ENCODE peak calls at places on chromosome 1, in five cellular contexts. U is head of caudate nucleus, D is iris pigment epithelial cell, N is Daoy, A is stomach. B is an unnamed sample.

GRCh38 chr1:84264961-84265360 is 36.5 kb upstream of the SAMD13 start:
- DNase-seq in N (no peak), D (no peak), A (no peak), U (no peak), B (no peak)

GRCh38 chr1:2316451-2316940 is 74.9 kb downstream of the MORN1 start:
- DNase-seq in U (no peak), N (peak), D (peak), A (no peak), B (no peak)

GRCh38 chr1:117436528-117436927 is 69.3 kb downstream of the MAN1A2 start:
- DNase-seq in A (no peak), D (peak), N (no peak), U (no peak), B (no peak)

GRCh38 chr1:50023292-50024159 is at the start of gene AGBL4:
- DNase-seq in A (peak), N (peak), D (peak), U (peak), B (no peak)

GRCh38 chr1:190940951-190941350 is 463.3 kb upstream of the BRINP3 start:
- DNase-seq in U (no peak), N (no peak), A (no peak), D (no peak), B (no peak)

GRCh38 chr1:154141240-154141639 is 13.6 kb downstream of the NUP210L start:
- DNase-seq in U (no peak), D (peak), A (no peak), N (no peak), B (no peak)

GRCh38 chr1:192951961-192952460 is 107.1 kb downstream of the UCHL5 start:
- DNase-seq in D (peak), U (no peak), A (no peak), N (peak), B (no peak)

GRCh38 chr1:113247355-113247754 is 143.0 kb upstream of the MAGI3 start:
- DNase-seq in D (no peak), A (peak), U (no peak), N (no peak), B (no peak)

GRCh38 chr1:205907794-205908193 is 35.5 kb downstream of the SLC26A9 start:
- DNase-seq in D (peak), A (no peak), N (peak), U (no peak), B (no peak)

GRCh38 chr1:170096806-170097340 is 22.4 kb upstream of the KIFAP3 start:
- DNase-seq in U (no peak), D (no peak), N (no peak), A (no peak), B (no peak)

GRCh38 chr1:192485692-192486436 is 89.7 kb upstream of the RGS1 start:
- DNase-seq in N (peak), A (peak), U (no peak), D (peak), B (peak)

GRCh38 chr1:207316141-207316540 is 5.3 kb upstream of the CD55 start:
- DNase-seq in N (no peak), U (no peak), D (no peak), A (peak), B (no peak)

GRCh38 chr1:20086800-20087199 is 16.8 kb downstream of the PLA2G5 start:
- DNase-seq in N (no peak), U (no peak), D (no peak), A (no peak), B (no peak)

GRCh38 chr1:176157995-176158394 is 49.1 kb downstream of the COP1 start:
- DNase-seq in U (no peak), A (no peak), D (no peak), N (no peak), B (no peak)

GRCh38 chr1:43858324-43858723 is 75.3 kb upstream of the ARTN start:
- DNase-seq in D (peak), N (peak), U (peak), A (peak), B (peak)

GRCh38 chr1:166221316-166221715 is 54.5 kb upstream of the FAM78B start:
- DNase-seq in N (no peak), U (no peak), A (no peak), D (no peak), B (no peak)

GRCh38 chr1:32393832-32394140 is 455 bp downstream of the BSDC1 start:
- DNase-seq in U (peak), D (peak), N (no peak), A (peak), B (peak)

GRCh38 chr1:6459850-6460265 is 6.1 kb downstream of the TNFRSF25 start:
- DNase-seq in N (no peak), A (no peak), D (no peak), U (no peak), B (no peak)

GRCh38 chr1:45879885-45880598 is 76.6 kb downstream of the MAST2 start:
- DNase-seq in N (no peak), A (no peak), U (no peak), D (no peak), B (no peak)

GRCh38 chr1:31498376-31499040 is 77.8 kb upstream of the TINAGL1 start:
- DNase-seq in N (peak), A (no peak), U (no peak), D (no peak), B (no peak)

GRCh38 chr1:169326644-169327316 is 40.8 kb downstream of the NME7 start:
- DNase-seq in A (no peak), N (peak), D (peak), U (no peak), B (no peak)

GRCh38 chr1:95223110-95223509 is 10.9 kb upstream of the RWDD3 start:
- DNase-seq in N (no peak), D (peak), A (no peak), U (no peak), B (no peak)

GRCh38 chr1:39410915-39411436 is 80.5 kb upstream of the BMP8A start:
- DNase-seq in N (peak), D (peak), A (peak), U (peak), B (peak)

GRCh38 chr1:15775706-15776105 is 17.1 kb downstream of the FBLIM1 start:
- DNase-seq in D (no peak), N (no peak), A (no peak), U (no peak), B (no peak)

GRCh38 chr1:66690666-66691381 is 61.4 kb upstream of the DYNLT5 start:
- DNase-seq in U (no peak), A (no peak), D (no peak), N (no peak), B (no peak)

GRCh38 chr1:204134103-204134502 is 17.7 kb downstream of the ETNK2 start:
- DNase-seq in U (peak), D (no peak), N (no peak), A (no peak), B (no peak)

GRCh38 chr1:164473544-164473943 is 85.4 kb upstream of the PBX1 start:
- DNase-seq in D (no peak), U (no peak), N (no peak), A (no peak), B (no peak)

GRCh38 chr1:212219679-212220463 is 65.3 kb upstream of the PPP2R5A start:
- DNase-seq in D (peak), N (peak), U (no peak), A (no peak), B (no peak)

GRCh38 chr1:78044796-78045599 is 768 bp upstream of the GIPC2 start:
- DNase-seq in D (no peak), A (no peak), U (no peak), N (no peak), B (no peak)

GRCh38 chr1:155834296-155834926 is 22.6 kb downstream of the GON4L start:
- DNase-seq in N (no peak), A (no peak), D (peak), U (no peak), B (no peak)

GRCh38 chr1:152397474-152397873 is 16.6 kb downstream of the CRNN start:
- DNase-seq in A (no peak), D (no peak), N (no peak), U (no peak), B (no peak)

GRCh38 chr1:82160036-82160435 is 359.3 kb downstream of the ADGRL2 start:
- DNase-seq in D (peak), U (no peak), N (peak), A (no peak), B (no peak)

GRCh38 chr1:178266619-178267066 is 172.7 kb downstream of the RASAL2 start:
- DNase-seq in D (no peak), U (no peak), N (no peak), A (no peak), B (no peak)

B was measured in tibial artery.